ENCODE peak calls at places on chromosomes 1 and 21, in nine cellular contexts. P is A549, C is transverse colon, X is suprapubic skin, Y is spleen, A is heart left ventricle, V is IMR-90, D is esophagus muscularis mucosa, Z is stomach. R is an unnamed sample.
A peak's percentile ranks its signal among the peaks of the same experiment; 100 is the strongest.

GRCh38 chr1:154866257-154866994 is 3.7 kb downstream of the KCNN3 start:
- DNase-seq in A (no peak), Z (no peak), V (peak; percentile 44), X (no peak), P (no peak), C (no peak), D (no peak), Y (no peak), R (no peak)

GRCh38 chr21:38921511-38922215 is 115.9 kb downstream of the ETS2 start:
- DNase-seq in V (no peak), D (no peak), X (no peak), P (no peak), A (no peak), Z (no peak), Y (no peak), C (peak; percentile 40), R (no peak)

GRCh38 chr1:26159113-26160039 is 497 bp downstream of the FAM110D start:
- DNase-seq in P (no peak), X (no peak), A (peak; percentile 66), D (no peak), Z (no peak), V (no peak), C (no peak), Y (peak; percentile 45), R (no peak)

GRCh38 chr1:38175062-38175461 is 128.5 kb upstream of the POU3F1 start:
- DNase-seq in V (no peak), X (no peak), A (no peak), P (no peak), C (no peak), Y (no peak), Z (no peak), D (no peak), R (no peak)

GRCh38 chr1:177959793-177960515 is 9.9 kb downstream of the SEC16B start:
- DNase-seq in Y (no peak), Z (no peak), X (no peak), D (no peak), A (no peak), P (peak; percentile 29), C (no peak), V (peak; percentile 68), R (no peak)

GRCh38 chr1:192984058-192984457 is 75.1 kb downstream of the UCHL5 start:
- DNase-seq in Z (no peak), D (no peak), C (no peak), Y (no peak), A (no peak), X (no peak), V (no peak), P (no peak), R (no peak)

GRCh38 chr1:94143173-94143808 is 22.3 kb upstream of the ABCA4 start:
- DNase-seq in D (no peak), C (no peak), Z (no peak), V (peak; percentile 38), P (no peak), Y (no peak), X (no peak), A (no peak), R (no peak)

GRCh38 chr1:76254165-76255043 is 179.9 kb downstream of the ST6GALNAC3 start:
- DNase-seq in D (no peak), Y (no peak), V (no peak), A (no peak), X (no peak), Z (no peak), P (no peak), C (no peak), R (no peak)

GRCh38 chr1:59554011-59554673 is 257.2 kb downstream of the FGGY start:
- DNase-seq in X (no peak), P (no peak), Y (no peak), A (no peak), Z (no peak), C (no peak), V (no peak), D (no peak), R (no peak)

GRCh38 chr1:80566867-80567266 is 1233.9 kb upstream of the ADGRL2 start:
- DNase-seq in P (no peak), A (no peak), C (no peak), V (no peak), X (no peak), Y (no peak), D (no peak), Z (no peak), R (no peak)

GRCh38 chr1:21337459-21337930 is 47.2 kb upstream of the ECE1 start:
- DNase-seq in Y (no peak), A (no peak), P (no peak), Z (no peak), X (no peak), D (no peak), V (no peak), C (no peak), R (no peak)

GRCh38 chr1:21339402-21340229 is 49.4 kb upstream of the ECE1 start:
- DNase-seq in P (no peak), X (no peak), Y (no peak), Z (no peak), D (no peak), A (no peak), V (no peak), C (no peak), R (no peak)

GRCh38 chr1:21340230-21340564 is 49.9 kb upstream of the ECE1 start:
- DNase-seq in Z (peak; percentile 85), P (no peak), D (no peak), A (no peak), X (no peak), V (no peak), Y (peak; percentile 78), C (peak; percentile 90), R (no peak)

GRCh38 chr1:21337931-21338567 is 47.8 kb upstream of the ECE1 start:
- DNase-seq in X (peak; percentile 97), D (peak; percentile 98), P (no peak), A (peak; percentile 85), V (peak; percentile 93), C (peak; percentile 79), Z (peak; percentile 75), Y (peak; percentile 91), R (peak; percentile 98)

DNA sequence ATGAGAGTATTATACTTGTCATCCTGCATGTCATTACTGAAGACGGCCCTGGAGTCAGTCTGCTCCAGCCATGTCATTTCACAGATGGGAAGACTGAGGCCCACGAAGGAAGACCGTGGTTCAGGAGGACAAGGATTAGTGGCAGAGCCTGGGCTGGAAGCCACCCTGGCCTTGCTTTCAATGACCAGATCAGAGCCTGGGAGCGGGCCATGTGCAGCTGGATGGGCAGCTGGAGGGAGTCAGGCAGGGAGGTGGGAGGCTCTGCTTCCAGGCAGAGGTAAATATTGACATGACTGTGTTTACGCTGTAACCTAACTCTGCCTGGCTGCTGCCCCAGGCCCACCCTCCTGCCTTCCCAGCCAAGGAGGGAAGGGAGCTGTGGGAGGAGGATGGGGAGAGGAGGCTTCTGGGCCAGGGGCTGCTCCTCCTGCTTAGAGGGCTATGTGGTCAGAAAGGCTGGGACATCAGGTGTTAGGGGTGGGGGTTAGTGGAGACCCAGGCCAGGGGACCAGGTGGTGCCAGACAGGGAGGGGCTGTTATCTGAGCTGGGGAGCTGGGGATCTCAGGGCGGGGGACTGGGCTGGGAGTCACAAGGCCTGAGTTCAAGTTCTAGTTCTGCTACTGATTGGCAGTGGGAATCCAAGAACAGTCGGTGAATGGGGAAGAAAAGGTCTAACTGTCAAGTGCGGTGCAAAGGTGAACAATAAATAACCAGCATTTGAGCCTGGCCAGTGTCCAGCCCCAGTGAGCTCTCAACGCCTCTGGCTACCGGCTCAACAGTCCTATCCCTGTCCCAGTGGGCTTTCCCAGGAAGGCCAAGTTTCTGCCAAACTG is 48.5 kb upstream of the ECE1 start:
- DNase-seq in C (peak; percentile 75), X (peak; percentile 91), P (no peak), A (peak; percentile 71), D (no peak), Y (peak; percentile 78), Z (peak; percentile 89), V (peak; percentile 93), R (peak; percentile 72)
- H3K4me1 ChIP-seq in C (peaks cover 99% of the 10 kb centered on the region), X (peaks cover 100% of the 10 kb centered on the region), P (peaks cover 87% of the 10 kb centered on the region), A (peaks cover 70% of the 10 kb centered on the region), D (peaks cover 100% of the 10 kb centered on the region), Y (peaks cover 90% of the 10 kb centered on the region), Z (peaks cover 96% of the 10 kb centered on the region), V (peaks cover 81% of the 10 kb centered on the region), R (peaks cover 89% of the 10 kb centered on the region)

GRCh38 chr1:227563319-227564201 is at the start of gene ZNF678:
- DNase-seq in P (peak; percentile 99), Y (peak; percentile 92), A (peak; percentile 93), C (peak; percentile 92), X (peak; percentile 97), D (peak; percentile 98), V (peak; percentile 94), Z (peak; percentile 93), R (peak; percentile 98)
- TF ChIP-seq POLR2A in P (peak; percentile 78), Y (no peak), A (no peak), C (peak; percentile 67), X (no peak), D (no peak), V (peak; percentile 74), Z (peak; percentile 21), R (peak; percentile 7)

GRCh38 chr1:156813298-156813697 is 3.4 kb downstream of the SH2D2A start:
- DNase-seq in P (no peak), Y (no peak), V (no peak), D (no peak), C (no peak), X (no peak), Z (no peak), A (no peak), R (no peak)
- H3K4me1 ChIP-seq in P (peaks cover 24% of the 10 kb centered on the region), Y (peaks cover 28% of the 10 kb centered on the region), V (peaks cover 14% of the 10 kb centered on the region), D (peaks cover 18% of the 10 kb centered on the region), C (peaks cover 6% of the 10 kb centered on the region), X (peaks cover 17% of the 10 kb centered on the region), Z (peaks cover 15% of the 10 kb centered on the region), A (peaks cover 16% of the 10 kb centered on the region), R (peaks cover 22% of the 10 kb centered on the region)

GRCh38 chr1:32759521-32759980 is 57.0 kb upstream of the SYNC start:
- DNase-seq in P (no peak), D (no peak), Z (peak; percentile 90), X (no peak), C (peak; percentile 80), A (no peak), Y (no peak), V (no peak), R (no peak)

GRCh38 chr1:32758795-32759430 is 56.3 kb upstream of the SYNC start:
- DNase-seq in C (no peak), Y (no peak), P (no peak), D (no peak), X (no peak), Z (no peak), A (no peak), V (no peak), R (no peak)

GRCh38 chr1:32758177-32758794 is 55.7 kb upstream of the SYNC start:
- DNase-seq in Y (no peak), X (no peak), C (no peak), P (no peak), V (no peak), Z (no peak), D (no peak), A (no peak), R (no peak)

GRCh38 chr1:32761253-32761877 is 55.8 kb downstream of the YARS1 start:
- DNase-seq in A (no peak), V (peak; percentile 81), Z (peak; percentile 90), Y (no peak), X (no peak), C (peak; percentile 69), P (no peak), D (no peak), R (no peak)

DNA sequence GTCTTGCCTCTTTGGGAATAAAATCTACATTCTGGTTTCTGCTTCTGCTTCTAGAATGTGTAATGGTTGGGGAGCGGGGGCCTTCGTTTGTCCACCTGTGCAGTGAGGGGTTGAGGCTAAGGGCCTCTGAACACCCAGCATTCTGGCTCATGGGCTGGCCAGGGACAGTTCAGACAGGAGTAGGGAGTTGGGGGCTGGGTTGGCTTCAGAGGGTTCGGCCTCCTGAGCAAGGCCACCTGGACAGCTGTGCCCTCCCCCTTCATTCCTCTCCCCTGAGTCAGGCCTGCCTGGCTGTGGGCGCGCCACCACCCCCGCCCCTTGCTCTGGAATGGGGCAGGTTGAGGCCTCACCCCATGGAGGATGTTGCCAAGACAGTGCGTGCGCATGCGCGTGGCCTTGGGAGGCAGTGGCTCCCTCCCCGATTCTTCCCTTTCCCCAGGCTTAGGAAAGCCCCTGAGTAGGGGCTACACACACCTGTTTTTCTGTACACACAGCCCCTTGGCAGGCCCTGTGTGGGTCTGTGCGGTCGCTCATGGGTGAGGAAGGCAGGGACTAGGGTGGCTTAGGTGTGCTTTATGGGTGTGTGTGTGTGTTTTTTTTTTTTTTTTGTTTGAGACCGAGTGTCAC is 57.0 kb downstream of the YARS1 start:
- DNase-seq in C (peak; percentile 94), Z (peak; percentile 97), D (no peak), Y (no peak), A (no peak), X (no peak), P (peak; percentile 92), V (peak; percentile 50), R (no peak)
- TF ChIP-seq POLR2A in C (no peak), Z (no peak), D (no peak), Y (no peak), A (no peak), X (no peak), P (no peak), V (no peak), R (no peak)